ENCODE peak calls at places on chromosomes 13 and 19, in ten cellular contexts. F, N, B, C, R, Z, S, Q, D and L are unnamed samples.

GRCh38 chr13:107373551-107373950 is 805.6 kb upstream of the ARGLU1 start:
- DNase-seq in B (no peak), Z (no peak), N (no peak), C (peak), S (no peak), Q (peak), R (no peak), F (peak), D (no peak), L (no peak)

GRCh38 chr13:44969858-44970484 is 19.3 kb downstream of the NUFIP1 start:
- DNase-seq in N (no peak), F (peak), D (no peak), R (no peak), Z (no peak), S (no peak), Q (peak), C (no peak), B (no peak), L (no peak)

GRCh38 chr13:95301947-95302386 is 716 bp upstream of the ABCC4 start:
- DNase-seq in D (no peak), S (no peak), C (no peak), F (no peak), R (no peak), N (no peak), Q (no peak), Z (no peak), B (peak), L (no peak)

GRCh38 chr13:112897603-112897955 is 71.4 kb upstream of the MCF2L start:
- DNase-seq in C (no peak), D (no peak), B (no peak), R (no peak), N (no peak), F (no peak), Q (no peak), Z (no peak), S (no peak), L (no peak)

GRCh38 chr13:45989607-45990006 is 62.9 kb downstream of the ZC3H13 start:
- DNase-seq in Z (no peak), B (no peak), F (peak), Q (peak), N (no peak), S (peak), C (no peak), D (no peak), R (no peak), L (no peak)

GRCh38 chr19:48487544-48487943 is 18.4 kb downstream of the CYTH2 start:
- DNase-seq in Z (no peak), F (no peak), C (no peak), N (no peak), R (no peak), B (no peak), Q (no peak), D (no peak), S (no peak), L (no peak)

GRCh38 chr13:74747186-74747955 is 613.2 kb upstream of the KLF12 start:
- DNase-seq in R (no peak), C (no peak), B (no peak), D (no peak), F (no peak), Q (no peak), Z (no peak), N (no peak), S (no peak), L (no peak)

GRCh38 chr13:48661112-48661511 is 7.4 kb downstream of the CYSLTR2 start:
- DNase-seq in R (no peak), S (no peak), Z (no peak), D (no peak), B (no peak), Q (no peak), F (no peak), C (no peak), N (no peak), L (no peak)

GRCh38 chr13:101397742-101398141 is 18.6 kb downstream of the NALCN start:
- DNase-seq in D (no peak), R (no peak), Q (peak), C (no peak), S (no peak), F (peak), Z (no peak), B (no peak), N (no peak), L (no peak)

GRCh38 chr13:111484129-111484925 is 163.9 kb downstream of the TEX29 start:
- DNase-seq in S (no peak), Q (no peak), D (no peak), R (peak), N (no peak), B (no peak), Z (peak), F (no peak), C (no peak), L (no peak)

GRCh38 chr19:32570081-32570785 is 10.8 kb upstream of the PDCD5 start:
- DNase-seq in B (peak), C (peak), N (peak), Q (peak), S (peak), F (peak), Z (peak), R (peak), D (peak), L (peak)

GRCh38 chr13:93249259-93249917 is 22.8 kb downstream of the GPC6 start:
- DNase-seq in B (no peak), C (no peak), R (no peak), F (peak), S (no peak), Q (peak), Z (no peak), D (no peak), N (no peak), L (no peak)

GRCh38 chr13:44719857-44720671 is 143.9 kb upstream of the TSC22D1 start:
- DNase-seq in Q (no peak), C (no peak), S (peak), F (peak), N (peak), Z (no peak), D (no peak), B (no peak), R (no peak), L (no peak)

GRCh38 chr19:16262618-16263017 is 62.0 kb upstream of the KLF2 start:
- DNase-seq in Z (no peak), F (no peak), D (no peak), Q (no peak), C (no peak), B (no peak), N (no peak), R (peak), S (no peak), L (no peak)

GRCh38 chr19:39916851-39917396 is 17.5 kb downstream of the FCGBP start:
- DNase-seq in R (no peak), Q (no peak), S (no peak), B (no peak), C (no peak), N (no peak), F (no peak), Z (no peak), D (no peak), L (no peak)

GRCh38 chr13:22080832-22081231 is 410.0 kb downstream of the FGF9 start:
- DNase-seq in D (no peak), Z (no peak), Q (no peak), S (no peak), C (peak), B (no peak), N (no peak), R (no peak), F (no peak), L (no peak)

GRCh38 chr13:113400621-113401451 is 36.9 kb upstream of the GRTP1 start:
- DNase-seq in B (no peak), C (no peak), R (no peak), D (no peak), N (no peak), Z (peak), F (no peak), Q (no peak), S (no peak), L (no peak)

GRCh38 chr13:91305652-91306051 is 41.8 kb upstream of the MIR17HG start:
- DNase-seq in Q (no peak), C (no peak), N (no peak), B (no peak), F (no peak), Z (no peak), S (no peak), D (no peak), R (no peak), L (no peak)

GRCh38 chr13:91311491-91311890 is 36.0 kb upstream of the MIR17HG start:
- DNase-seq in C (no peak), R (no peak), Q (no peak), Z (no peak), D (no peak), F (no peak), S (no peak), B (no peak), N (no peak), L (no peak)

GRCh38 chr13:91307887-91308286 is 39.6 kb upstream of the MIR17HG start:
- DNase-seq in Z (no peak), C (no peak), D (no peak), F (no peak), R (no peak), Q (no peak), N (no peak), B (no peak), S (no peak), L (no peak)

GRCh38 chr13:91304740-91305139 is 42.7 kb upstream of the MIR17HG start:
- DNase-seq in Z (no peak), D (no peak), N (no peak), B (no peak), R (no peak), S (no peak), F (no peak), C (no peak), Q (no peak), L (no peak)

GRCh38 chr13:91308299-91308698 is 39.2 kb upstream of the MIR17HG start:
- DNase-seq in S (no peak), Z (no peak), F (no peak), D (no peak), N (no peak), B (no peak), C (no peak), Q (peak), R (no peak), L (no peak)
- TF ChIP-seq CTCF in S (no peak), Z (peak), F (peak), D (no peak), N (no peak), B (no peak), C (peak), Q (peak), R (no peak), L (peak)

GRCh38 chr19:41323023-41323422 is 13.1 kb downstream of the CCDC97 start:
- DNase-seq in S (no peak), Q (no peak), F (peak), N (no peak), C (no peak), D (no peak), B (no peak), Z (no peak), R (no peak), L (no peak)
- TF ChIP-seq CTCF in S (no peak), Q (no peak), F (no peak), N (no peak), C (no peak), D (no peak), B (no peak), Z (no peak), R (no peak), L (no peak)

GRCh38 chr13:19927117-19927734 is 31.3 kb upstream of the ZMYM2 start:
- DNase-seq in D (no peak), S (no peak), F (peak), N (no peak), Q (peak), B (no peak), C (no peak), Z (no peak), R (no peak), L (no peak)
- TF ChIP-seq CTCF in D (peak), S (peak), F (peak), N (peak), Q (peak), B (peak), C (peak), Z (peak), R (no peak), L (peak)

GRCh38 chr19:37817180-37817911 is 38.0 kb upstream of the ZNF573 start:
- DNase-seq in N (peak), Z (peak), S (no peak), B (peak), F (peak), R (peak), Q (peak), D (peak), C (peak), L (peak)

GRCh38 chr19:37809366-37809765 is 30.0 kb upstream of the ZNF573 start:
- DNase-seq in B (no peak), D (no peak), C (no peak), Z (no peak), F (no peak), R (no peak), N (no peak), S (no peak), Q (no peak), L (no peak)

GRCh38 chr19:37813340-37813739 is 34.0 kb upstream of the ZNF573 start:
- DNase-seq in N (no peak), R (no peak), Q (no peak), F (no peak), D (no peak), B (no peak), C (no peak), S (no peak), Z (no peak), L (no peak)
- TF ChIP-seq CTCF in N (no peak), R (no peak), Q (no peak), F (no peak), D (no peak), B (no peak), C (peak), S (no peak), Z (no peak), L (no peak)